ENCODE peak calls at places on chromosomes 2 and 18, in eight cellular contexts. Z, T, F, D, B, O, U and J are unnamed samples.

GRCh38 chr2:166193446-166193845 is 65.6 kb upstream of the SCN1A start:
- DNase-seq in Z (no peak), T (no peak), F (no peak), D (no peak), B (no peak), O (no peak), U (no peak), J (no peak)

GRCh38 chr2:24919977-24920812 is at the start of gene ADCY3:
- DNase-seq in Z (peak), T (peak), F (peak), D (peak), B (peak), O (peak), U (peak), J (no peak)

GRCh38 chr2:15860051-15860663 is 80.2 kb upstream of the MYCN start:
- DNase-seq in Z (no peak), T (no peak), F (no peak), D (no peak), B (no peak), O (no peak), U (no peak), J (no peak)

GRCh38 chr18:10851824-10852225 is 297.5 kb downstream of the PIEZO2 start:
- DNase-seq in Z (peak), T (no peak), F (peak), D (no peak), B (no peak), O (no peak), U (peak), J (peak)

GRCh38 chr2:120347387-120348010 is 1.6 kb downstream of the INHBB start:
- DNase-seq in Z (peak), T (no peak), F (no peak), D (peak), B (no peak), O (no peak), U (no peak), J (no peak)

GRCh38 chr2:8661736-8662135 is 20.1 kb upstream of the ID2 start:
- DNase-seq in Z (peak), T (no peak), F (no peak), D (no peak), B (no peak), O (no peak), U (no peak), J (no peak)

GRCh38 chr2:201908901-201909300 is 102.6 kb downstream of the CDK15 start:
- DNase-seq in Z (no peak), T (no peak), F (no peak), D (no peak), B (no peak), O (no peak), U (no peak), J (no peak)

GRCh38 chr2:232328516-232329460 is 49.8 kb upstream of the ALPP start:
- DNase-seq in Z (no peak), T (no peak), F (no peak), D (peak), B (no peak), O (no peak), U (no peak), J (no peak)

GRCh38 chr2:86107031-86107430 is 996 bp downstream of the PTCD3 start:
- DNase-seq in Z (no peak), T (no peak), F (no peak), D (no peak), B (no peak), O (no peak), U (peak), J (no peak)

GRCh38 chr2:201996681-201997254 is 36.9 kb upstream of the FZD7 start:
- DNase-seq in Z (no peak), T (no peak), F (no peak), D (no peak), B (no peak), O (no peak), U (no peak), J (no peak)

GRCh38 chr2:14516844-14517243 is 115.7 kb upstream of the LRATD1 start:
- DNase-seq in Z (peak), T (no peak), F (no peak), D (no peak), B (no peak), O (no peak), U (peak), J (no peak)

GRCh38 chr2:8000861-8001260 is 681.0 kb upstream of the ID2 start:
- DNase-seq in Z (no peak), T (no peak), F (peak), D (no peak), B (no peak), O (no peak), U (peak), J (no peak)

GRCh38 chr2:167103757-167104133 is 215.5 kb downstream of the XIRP2 start:
- DNase-seq in Z (no peak), T (no peak), F (no peak), D (no peak), B (no peak), O (no peak), U (no peak), J (no peak)

GRCh38 chr18:23341383-23341782 is 111.7 kb upstream of the RIOK3 start:
- DNase-seq in Z (no peak), T (peak), F (no peak), D (no peak), B (no peak), O (no peak), U (no peak), J (no peak)

GRCh38 chr18:3758531-3758930 is 308.6 kb downstream of the TGIF1 start:
- DNase-seq in Z (peak), T (no peak), F (peak), D (no peak), B (no peak), O (no peak), U (no peak), J (no peak)

GRCh38 chr2:104944495-104944894 is 90.6 kb downstream of the POU3F3 start:
- DNase-seq in Z (no peak), T (no peak), F (peak), D (peak), B (no peak), O (no peak), U (no peak), J (no peak)
- TF ChIP-seq CTCF in Z (peak), T (no peak), F (peak), D (peak), B (peak), O (no peak), U (no peak), J (peak)

GRCh38 chr18:69725009-69725408 is 222.7 kb downstream of the CD226 start:
- DNase-seq in Z (peak), T (no peak), F (no peak), D (no peak), B (no peak), O (no peak), U (no peak), J (no peak)

GRCh38 chr18:69727912-69728572 is 219.6 kb downstream of the CD226 start:
- DNase-seq in Z (no peak), T (no peak), F (no peak), D (no peak), B (no peak), O (no peak), U (no peak), J (no peak)

GRCh38 chr18:69725855-69726508 is 221.7 kb downstream of the CD226 start:
- DNase-seq in Z (no peak), T (no peak), F (no peak), D (no peak), B (no peak), O (no peak), U (no peak), J (no peak)

DNA sequence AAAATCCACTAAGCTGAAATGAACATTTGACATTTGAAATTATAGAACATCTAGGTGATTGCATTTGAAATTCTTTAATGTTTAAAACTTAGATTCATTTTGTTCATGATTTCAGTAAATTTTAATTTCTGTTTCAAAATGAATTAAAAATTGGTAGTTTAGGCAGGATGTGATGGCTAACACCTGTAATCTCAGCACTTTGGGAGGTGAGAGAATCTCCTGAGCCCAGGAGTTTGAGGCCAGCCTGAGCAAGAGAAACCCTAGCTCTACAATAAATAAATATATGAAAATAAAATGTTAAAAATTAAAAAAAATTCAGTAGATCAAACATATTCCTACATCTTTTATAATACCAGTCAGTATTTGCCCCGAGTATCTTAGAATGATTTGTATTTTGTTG is 217.0 kb downstream of the CD226 start:
- DNase-seq in Z (no peak), T (no peak), F (no peak), D (no peak), B (no peak), O (no peak), U (no peak), J (no peak)
- TF ChIP-seq CTCF in Z (no peak), T (no peak), F (no peak), D (no peak), B (no peak), O (no peak), U (no peak), J (no peak)

GRCh38 chr2:30706534-30707303 is 100.5 kb downstream of the CAPN13 start:
- DNase-seq in Z (peak), T (peak), F (peak), D (peak), B (peak), O (peak), U (peak), J (no peak)

GRCh38 chr2:30709516-30709915 is 97.7 kb downstream of the CAPN13 start:
- DNase-seq in Z (no peak), T (no peak), F (no peak), D (no peak), B (no peak), O (no peak), U (no peak), J (no peak)

GRCh38 chr2:30708491-30709290 is 98.6 kb downstream of the CAPN13 start:
- DNase-seq in Z (peak), T (no peak), F (peak), D (no peak), B (no peak), O (no peak), U (peak), J (no peak)

GRCh38 chr2:30705711-30706533 is 101.3 kb downstream of the CAPN13 start:
- DNase-seq in Z (no peak), T (no peak), F (no peak), D (no peak), B (no peak), O (no peak), U (no peak), J (no peak)

GRCh38 chr2:30707304-30707903 is 99.8 kb downstream of the CAPN13 start:
- DNase-seq in Z (no peak), T (no peak), F (no peak), D (no peak), B (no peak), O (no peak), U (no peak), J (no peak)
- TF ChIP-seq CTCF in Z (no peak), T (no peak), F (no peak), D (no peak), B (peak), O (peak), U (no peak), J (no peak)

DNA sequence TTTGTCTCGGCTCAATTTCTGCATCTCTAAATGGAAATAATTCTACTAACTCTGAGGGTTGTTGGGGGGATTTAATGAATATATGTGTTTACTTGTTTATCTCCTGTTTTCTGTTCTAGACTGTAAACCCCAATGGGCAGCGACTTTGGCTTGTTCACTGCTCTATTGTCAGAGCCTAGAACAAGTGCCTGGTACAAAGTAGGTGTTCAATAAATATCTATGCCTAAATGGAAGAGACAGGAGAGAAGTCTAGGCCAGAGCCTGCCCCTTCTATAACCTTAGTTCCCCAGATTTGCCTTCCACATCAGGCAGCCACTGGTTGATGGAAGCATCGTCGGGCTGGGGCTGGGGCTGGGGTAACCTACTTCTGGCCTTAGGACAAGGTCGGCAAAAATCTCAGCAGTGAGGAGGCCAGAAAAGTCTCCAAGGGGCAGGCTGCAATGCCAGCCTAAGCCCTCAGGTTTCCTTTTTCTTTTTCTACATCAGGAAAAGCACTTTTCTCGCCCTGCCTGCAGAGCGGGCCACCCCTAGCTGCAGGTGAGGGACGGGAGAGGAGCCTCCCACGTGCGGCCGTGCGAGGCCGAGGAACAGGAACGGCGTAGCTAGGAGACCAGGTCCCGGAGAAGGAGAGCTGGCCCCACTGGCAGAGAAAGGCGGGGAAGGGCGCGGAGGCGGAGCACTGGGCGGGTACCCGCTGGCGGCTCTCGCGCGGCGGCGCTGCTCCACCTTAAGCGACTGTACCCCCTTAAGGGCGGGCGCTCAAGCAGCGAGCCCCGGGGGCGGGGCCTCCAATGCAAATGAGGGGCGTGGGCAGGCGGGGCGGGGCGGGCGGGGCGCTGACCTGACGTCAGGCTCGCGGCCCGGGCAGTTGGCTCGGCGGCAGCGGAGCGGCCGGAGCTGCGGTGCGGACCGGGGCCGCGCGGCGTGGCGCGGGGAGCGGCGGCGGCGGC is at the start of gene CNNM4:
- DNase-seq in Z (peak), T (peak), F (peak), D (peak), B (peak), O (peak), U (peak), J (peak)
- TF ChIP-seq CTCF in Z (no peak), T (no peak), F (no peak), D (no peak), B (no peak), O (no peak), U (no peak), J (no peak)

GRCh38 chr2:74177697-74178096 is 982 bp downstream of the MOB1A start:
- DNase-seq in Z (peak), T (no peak), F (no peak), D (no peak), B (no peak), O (no peak), U (no peak), J (no peak)

GRCh38 chr2:74174909-74175308 is 3.8 kb downstream of the MOB1A start:
- DNase-seq in Z (no peak), T (no peak), F (no peak), D (no peak), B (no peak), O (no peak), U (no peak), J (no peak)

GRCh38 chr2:74178211-74179062 is at the start of gene MOB1A:
- DNase-seq in Z (peak), T (peak), F (peak), D (peak), B (peak), O (peak), U (peak), J (peak)

GRCh38 chr2:74181739-74182138 is 3.1 kb upstream of the MOB1A start:
- DNase-seq in Z (no peak), T (no peak), F (no peak), D (no peak), B (peak), O (no peak), U (peak), J (no peak)

DNA sequence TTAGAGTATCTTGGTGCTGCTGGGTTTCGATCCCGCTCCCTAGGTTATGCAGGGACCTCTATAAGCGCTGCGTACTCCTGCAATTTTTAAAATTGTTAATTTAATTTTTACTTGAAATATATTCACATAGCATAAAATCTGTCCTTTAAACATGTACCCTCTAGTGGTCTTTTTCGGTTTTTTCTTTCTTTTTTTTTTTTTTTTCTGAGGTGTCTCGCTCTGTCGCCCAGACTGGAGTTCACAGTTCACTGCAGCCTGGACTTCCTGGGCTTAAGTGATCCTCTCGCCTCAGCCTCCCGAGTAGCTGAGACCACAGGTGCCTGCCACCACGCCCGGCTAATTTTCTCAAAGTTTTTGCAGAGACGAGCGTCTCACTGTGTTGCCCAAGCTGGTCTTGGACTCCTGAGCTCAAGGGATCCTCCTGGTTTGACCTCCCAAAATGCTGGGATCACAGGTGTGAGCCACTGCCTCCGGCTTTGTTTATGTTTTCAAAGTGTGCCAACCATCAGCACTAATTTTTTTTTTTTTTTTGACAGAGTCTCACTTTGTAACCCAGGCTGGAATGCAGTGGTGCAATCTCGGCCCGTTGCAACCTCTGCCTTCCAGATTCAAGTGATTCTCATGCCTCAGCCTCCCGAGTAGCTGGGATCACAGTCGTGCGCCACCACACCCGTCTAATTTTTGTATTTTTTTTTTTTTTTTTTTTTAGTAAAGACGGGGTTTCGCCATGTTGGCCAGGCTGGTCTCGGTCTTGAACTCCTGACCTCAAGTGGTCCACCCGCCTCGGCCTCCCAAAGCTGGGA is 585 bp upstream of the MOB1A start:
- DNase-seq in Z (no peak), T (no peak), F (no peak), D (no peak), B (no peak), O (no peak), U (peak), J (no peak)
- TF ChIP-seq CTCF in Z (no peak), T (peak), F (no peak), D (peak), B (peak), O (peak), U (peak), J (peak)

GRCh38 chr2:70300771-70301343 is 1.0 kb downstream of the FAM136A start:
- DNase-seq in Z (no peak), T (no peak), F (no peak), D (peak), B (no peak), O (no peak), U (peak), J (no peak)
- TF ChIP-seq CTCF in Z (no peak), T (peak), F (no peak), D (no peak), B (no peak), O (no peak), U (peak), J (no peak)

DNA sequence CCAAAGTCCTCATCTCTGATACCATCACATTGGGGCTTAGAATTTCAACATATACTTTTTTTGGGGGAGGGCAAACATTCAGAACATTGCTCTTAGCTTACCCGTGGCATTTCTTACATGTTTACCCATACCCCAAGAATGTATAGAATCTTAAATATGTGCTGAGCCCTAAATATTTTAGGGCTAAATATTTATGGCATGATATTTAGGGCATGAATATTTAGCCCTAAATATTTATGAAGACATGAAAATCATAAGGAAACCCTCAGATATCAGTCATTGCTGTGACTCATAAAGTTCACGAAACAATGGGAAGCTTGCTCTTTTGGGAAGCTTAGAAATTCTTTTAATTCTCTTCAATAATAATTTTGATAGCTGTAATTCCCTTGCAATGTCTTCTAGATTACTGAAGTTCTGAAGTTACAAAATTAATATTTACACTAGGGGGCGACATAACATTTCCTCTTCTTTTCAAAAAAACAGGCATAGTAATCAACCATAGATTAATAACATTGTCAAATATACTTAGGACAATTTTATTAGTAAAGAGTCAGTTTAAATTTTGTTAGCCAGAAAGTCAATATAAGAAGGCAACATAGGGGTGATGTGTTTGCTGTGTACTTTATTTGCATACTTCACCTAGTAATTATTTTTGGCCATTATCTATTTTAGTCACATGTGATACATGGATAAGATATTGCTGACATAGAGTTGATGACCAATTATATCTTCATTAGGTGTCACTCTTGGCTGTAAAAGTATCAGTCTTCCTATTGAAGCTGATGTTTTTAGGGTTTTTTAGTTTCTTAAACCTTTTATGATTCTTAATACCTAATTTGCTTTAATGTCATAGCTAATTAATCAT is 13.1 kb downstream of the ZNF804A start:
- DNase-seq in Z (peak), T (no peak), F (no peak), D (no peak), B (no peak), O (no peak), U (peak), J (no peak)
- TF ChIP-seq CTCF in Z (peak), T (peak), F (peak), D (peak), B (peak), O (no peak), U (peak), J (peak)

DNA sequence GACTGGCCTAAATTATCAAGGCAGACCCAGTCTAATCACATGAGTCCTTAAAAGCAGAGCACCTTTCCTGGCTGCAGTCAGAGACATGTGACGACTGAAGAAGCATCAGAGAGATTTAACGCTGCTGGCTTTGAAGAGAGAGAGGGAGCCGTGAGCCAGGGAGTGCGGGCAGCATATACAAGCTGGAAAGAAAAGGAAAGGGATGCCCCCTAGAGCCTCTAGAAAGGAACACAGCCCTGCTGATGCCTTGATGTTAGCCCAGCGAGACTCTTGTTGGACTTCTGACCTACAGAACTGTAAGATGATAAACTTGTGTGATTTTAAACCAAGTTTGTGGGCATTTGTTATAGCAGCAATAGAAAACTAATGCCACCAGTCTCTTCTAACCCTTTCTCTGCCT is 58.1 kb downstream of the HEATR5B start:
- DNase-seq in Z (peak), T (peak), F (peak), D (peak), B (no peak), O (no peak), U (peak), J (no peak)
- TF ChIP-seq CTCF in Z (peak), T (no peak), F (peak), D (peak), B (no peak), O (no peak), U (peak), J (no peak)